ENCODE peak calls at places on chromosomes 7 and 10, in nine cellular contexts. One of them, this sample, is unnamed.

GRCh38 chr10:97705006-97705670 is 8.4 kb upstream of the MARVELD1 start:
- DNase-seq in heart left ventricle: no peak
- DNase-seq in right lobe of liver: no peak
- DNase-seq in stomach: no peak
- DNase-seq in tibial nerve: no peak
- DNase-seq in Peyer's patch: no peak
- DNase-seq in A549: no peak
- DNase-seq in suprapubic skin: no peak
- DNase-seq in GM12878: no peak
- DNase-seq in this sample: no peak

GRCh38 chr7:157188091-157188665 is 49.5 kb downstream of the UBE3C start:
- DNase-seq in heart left ventricle: no peak
- DNase-seq in right lobe of liver: no peak
- DNase-seq in stomach: no peak
- DNase-seq in tibial nerve: no peak
- DNase-seq in Peyer's patch: no peak
- DNase-seq in A549: no peak
- DNase-seq in suprapubic skin: no peak
- DNase-seq in GM12878: no peak
- DNase-seq in this sample: peak; percentile 29

GRCh38 chr10:1360011-1360580 is 303.9 kb downstream of the WDR37 start:
- DNase-seq in heart left ventricle: no peak
- DNase-seq in right lobe of liver: no peak
- DNase-seq in stomach: no peak
- DNase-seq in tibial nerve: no peak
- DNase-seq in Peyer's patch: no peak
- DNase-seq in A549: no peak
- DNase-seq in suprapubic skin: no peak
- DNase-seq in GM12878: no peak
- DNase-seq in this sample: no peak

GRCh38 chr10:9038146-9038714 is 983.7 kb downstream of the GATA3 start:
- DNase-seq in heart left ventricle: no peak
- DNase-seq in right lobe of liver: peak; percentile 27
- DNase-seq in stomach: no peak
- DNase-seq in tibial nerve: no peak
- DNase-seq in Peyer's patch: no peak
- DNase-seq in A549: no peak
- DNase-seq in suprapubic skin: no peak
- DNase-seq in GM12878: no peak
- DNase-seq in this sample: no peak

GRCh38 chr7:100835903-100836811 is 8.8 kb upstream of the EPHB4 start:
- DNase-seq in heart left ventricle: peak; percentile 83
- DNase-seq in right lobe of liver: no peak
- DNase-seq in stomach: peak; percentile 64
- DNase-seq in tibial nerve: no peak
- DNase-seq in Peyer's patch: no peak
- DNase-seq in A549: no peak
- DNase-seq in suprapubic skin: peak; percentile 80
- DNase-seq in GM12878: no peak
- DNase-seq in this sample: no peak

GRCh38 chr7:131067220-131067619 is 260.5 kb upstream of the MKLN1 start:
- DNase-seq in heart left ventricle: no peak
- DNase-seq in right lobe of liver: no peak
- DNase-seq in stomach: no peak
- DNase-seq in tibial nerve: no peak
- DNase-seq in Peyer's patch: no peak
- DNase-seq in A549: no peak
- DNase-seq in suprapubic skin: no peak
- DNase-seq in GM12878: no peak
- DNase-seq in this sample: no peak

GRCh38 chr7:45580053-45580872 is 6.1 kb downstream of the ADCY1 start:
- DNase-seq in heart left ventricle: no peak
- DNase-seq in right lobe of liver: no peak
- DNase-seq in stomach: peak; percentile 27
- DNase-seq in tibial nerve: no peak
- DNase-seq in Peyer's patch: no peak
- DNase-seq in A549: peak; percentile 16
- DNase-seq in suprapubic skin: peak; percentile 41
- DNase-seq in GM12878: no peak
- DNase-seq in this sample: no peak

GRCh38 chr10:103659674-103660363 is 166.3 kb downstream of the NEURL1 start:
- DNase-seq in heart left ventricle: peak; percentile 77
- DNase-seq in right lobe of liver: peak; percentile 70
- DNase-seq in stomach: peak; percentile 79
- DNase-seq in tibial nerve: peak; percentile 69
- DNase-seq in Peyer's patch: peak; percentile 56
- DNase-seq in A549: no peak
- DNase-seq in suprapubic skin: no peak
- DNase-seq in GM12878: no peak
- DNase-seq in this sample: no peak

GRCh38 chr7:41247128-41247865 is 455.6 kb downstream of the INHBA start:
- DNase-seq in heart left ventricle: no peak
- DNase-seq in right lobe of liver: no peak
- DNase-seq in stomach: no peak
- DNase-seq in tibial nerve: no peak
- DNase-seq in Peyer's patch: no peak
- DNase-seq in A549: no peak
- DNase-seq in suprapubic skin: no peak
- DNase-seq in GM12878: no peak
- DNase-seq in this sample: no peak

GRCh38 chr10:18594574-18595156 is 56.7 kb downstream of the NSUN6 start:
- DNase-seq in heart left ventricle: peak; percentile 31
- DNase-seq in right lobe of liver: no peak
- DNase-seq in stomach: no peak
- DNase-seq in tibial nerve: no peak
- DNase-seq in Peyer's patch: no peak
- DNase-seq in A549: peak; percentile 52
- DNase-seq in suprapubic skin: no peak
- DNase-seq in GM12878: no peak
- DNase-seq in this sample: no peak

GRCh38 chr10:89601728-89602361 is 43.2 kb downstream of the PANK1 start:
- DNase-seq in heart left ventricle: no peak
- DNase-seq in right lobe of liver: no peak
- DNase-seq in stomach: no peak
- DNase-seq in tibial nerve: no peak
- DNase-seq in Peyer's patch: no peak
- DNase-seq in A549: no peak
- DNase-seq in suprapubic skin: no peak
- DNase-seq in GM12878: no peak
- DNase-seq in this sample: no peak

GRCh38 chr7:39453743-39454355 is 112.4 kb upstream of the YAE1 start:
- DNase-seq in heart left ventricle: no peak
- DNase-seq in right lobe of liver: no peak
- DNase-seq in stomach: peak; percentile 43
- DNase-seq in tibial nerve: peak; percentile 16
- DNase-seq in Peyer's patch: no peak
- DNase-seq in A549: peak; percentile 61
- DNase-seq in suprapubic skin: no peak
- DNase-seq in GM12878: peak; percentile 23
- DNase-seq in this sample: no peak

GRCh38 chr7:27175005-27175625 is 995 bp upstream of the HOXA10 start:
- DNase-seq in heart left ventricle: peak; percentile 15
- DNase-seq in right lobe of liver: no peak
- DNase-seq in stomach: no peak
- DNase-seq in tibial nerve: no peak
- DNase-seq in Peyer's patch: no peak
- DNase-seq in A549: no peak
- DNase-seq in suprapubic skin: peak; percentile 74
- DNase-seq in GM12878: no peak
- DNase-seq in this sample: no peak
- TF ChIP-seq POLR2A in heart left ventricle: no peak
- TF ChIP-seq POLR2A in right lobe of liver: no peak
- TF ChIP-seq POLR2A in stomach: no peak
- TF ChIP-seq POLR2A in tibial nerve: no peak
- TF ChIP-seq POLR2A in Peyer's patch: peak; percentile 49
- TF ChIP-seq POLR2A in A549: no peak
- TF ChIP-seq POLR2A in suprapubic skin: no peak
- TF ChIP-seq POLR2A in GM12878: no peak
- TF ChIP-seq POLR2A in this sample: no peak

GRCh38 chr7:142788303-142789286 is 17.8 kb downstream of the PRSS2 start:
- DNase-seq in heart left ventricle: no peak
- DNase-seq in right lobe of liver: no peak
- DNase-seq in stomach: no peak
- DNase-seq in tibial nerve: no peak
- DNase-seq in Peyer's patch: no peak
- DNase-seq in A549: no peak
- DNase-seq in suprapubic skin: peak; percentile 28
- DNase-seq in GM12878: no peak
- DNase-seq in this sample: no peak

GRCh38 chr7:142790056-142790455 is 19.3 kb downstream of the PRSS2 start:
- DNase-seq in heart left ventricle: no peak
- DNase-seq in right lobe of liver: no peak
- DNase-seq in stomach: no peak
- DNase-seq in tibial nerve: no peak
- DNase-seq in Peyer's patch: no peak
- DNase-seq in A549: no peak
- DNase-seq in suprapubic skin: peak; percentile 18
- DNase-seq in GM12878: no peak
- DNase-seq in this sample: no peak

GRCh38 chr7:142792129-142792528 is 21.4 kb downstream of the PRSS2 start:
- DNase-seq in heart left ventricle: no peak
- DNase-seq in right lobe of liver: no peak
- DNase-seq in stomach: no peak
- DNase-seq in tibial nerve: no peak
- DNase-seq in Peyer's patch: no peak
- DNase-seq in A549: no peak
- DNase-seq in suprapubic skin: peak; percentile 11
- DNase-seq in GM12878: no peak
- DNase-seq in this sample: no peak

GRCh38 chr7:142791502-142791901 is 20.7 kb downstream of the PRSS2 start:
- DNase-seq in heart left ventricle: no peak
- DNase-seq in right lobe of liver: no peak
- DNase-seq in stomach: no peak
- DNase-seq in tibial nerve: no peak
- DNase-seq in Peyer's patch: no peak
- DNase-seq in A549: no peak
- DNase-seq in suprapubic skin: peak; percentile 48
- DNase-seq in GM12878: no peak
- DNase-seq in this sample: no peak

GRCh38 chr7:142790565-142790964 is 19.8 kb downstream of the PRSS2 start:
- DNase-seq in heart left ventricle: no peak
- DNase-seq in right lobe of liver: no peak
- DNase-seq in stomach: no peak
- DNase-seq in tibial nerve: no peak
- DNase-seq in Peyer's patch: no peak
- DNase-seq in A549: no peak
- DNase-seq in suprapubic skin: no peak
- DNase-seq in GM12878: no peak
- DNase-seq in this sample: no peak
- H3K4me1 ChIP-seq in heart left ventricle: no peaks in the 10 kb centered on the region
- H3K4me1 ChIP-seq in right lobe of liver: no peaks in the 10 kb centered on the region
- H3K4me1 ChIP-seq in stomach: no peaks in the 10 kb centered on the region
- H3K4me1 ChIP-seq in tibial nerve: peaks cover 4% of the 10 kb centered on the region
- H3K4me1 ChIP-seq in Peyer's patch: no peaks in the 10 kb centered on the region
- H3K4me1 ChIP-seq in A549: no peaks in the 10 kb centered on the region
- H3K4me1 ChIP-seq in suprapubic skin: no peaks in the 10 kb centered on the region
- H3K4me1 ChIP-seq in GM12878: peaks cover 1% of the 10 kb centered on the region
- H3K4me1 ChIP-seq in this sample: no peaks in the 10 kb centered on the region

GRCh38 chr7:98418636-98419315 is 17.9 kb upstream of the BAIAP2L1 start:
- DNase-seq in heart left ventricle: peak; percentile 59
- DNase-seq in right lobe of liver: peak; percentile 86
- DNase-seq in stomach: peak; percentile 84
- DNase-seq in tibial nerve: no peak
- DNase-seq in Peyer's patch: no peak
- DNase-seq in A549: peak; percentile 100
- DNase-seq in suprapubic skin: no peak
- DNase-seq in GM12878: no peak
- DNase-seq in this sample: no peak
- TF ChIP-seq POLR2A in heart left ventricle: no peak
- TF ChIP-seq POLR2A in right lobe of liver: peak; percentile 86
- TF ChIP-seq POLR2A in stomach: no peak
- TF ChIP-seq POLR2A in tibial nerve: no peak
- TF ChIP-seq POLR2A in Peyer's patch: no peak
- TF ChIP-seq POLR2A in A549: no peak
- TF ChIP-seq POLR2A in suprapubic skin: no peak
- TF ChIP-seq POLR2A in GM12878: no peak
- TF ChIP-seq POLR2A in this sample: no peak

GRCh38 chr10:28806481-28806880 is 129.2 kb downstream of the BAMBI start:
- DNase-seq in heart left ventricle: no peak
- DNase-seq in right lobe of liver: no peak
- DNase-seq in stomach: no peak
- DNase-seq in tibial nerve: no peak
- DNase-seq in Peyer's patch: no peak
- DNase-seq in A549: no peak
- DNase-seq in suprapubic skin: no peak
- DNase-seq in GM12878: no peak
- DNase-seq in this sample: no peak

GRCh38 chr10:28807760-28808613 is 130.7 kb downstream of the BAMBI start:
- DNase-seq in heart left ventricle: no peak
- DNase-seq in right lobe of liver: no peak
- DNase-seq in stomach: no peak
- DNase-seq in tibial nerve: no peak
- DNase-seq in Peyer's patch: no peak
- DNase-seq in A549: no peak
- DNase-seq in suprapubic skin: no peak
- DNase-seq in GM12878: no peak
- DNase-seq in this sample: no peak

GRCh38 chr10:28808693-28809092 is 131.4 kb downstream of the BAMBI start:
- DNase-seq in heart left ventricle: no peak
- DNase-seq in right lobe of liver: no peak
- DNase-seq in stomach: no peak
- DNase-seq in tibial nerve: no peak
- DNase-seq in Peyer's patch: no peak
- DNase-seq in A549: no peak
- DNase-seq in suprapubic skin: no peak
- DNase-seq in GM12878: no peak
- DNase-seq in this sample: no peak

GRCh38 chr10:28805390-28805789 is 128.1 kb downstream of the BAMBI start:
- DNase-seq in heart left ventricle: no peak
- DNase-seq in right lobe of liver: no peak
- DNase-seq in stomach: no peak
- DNase-seq in tibial nerve: no peak
- DNase-seq in Peyer's patch: no peak
- DNase-seq in A549: no peak
- DNase-seq in suprapubic skin: no peak
- DNase-seq in GM12878: no peak
- DNase-seq in this sample: no peak

DNA sequence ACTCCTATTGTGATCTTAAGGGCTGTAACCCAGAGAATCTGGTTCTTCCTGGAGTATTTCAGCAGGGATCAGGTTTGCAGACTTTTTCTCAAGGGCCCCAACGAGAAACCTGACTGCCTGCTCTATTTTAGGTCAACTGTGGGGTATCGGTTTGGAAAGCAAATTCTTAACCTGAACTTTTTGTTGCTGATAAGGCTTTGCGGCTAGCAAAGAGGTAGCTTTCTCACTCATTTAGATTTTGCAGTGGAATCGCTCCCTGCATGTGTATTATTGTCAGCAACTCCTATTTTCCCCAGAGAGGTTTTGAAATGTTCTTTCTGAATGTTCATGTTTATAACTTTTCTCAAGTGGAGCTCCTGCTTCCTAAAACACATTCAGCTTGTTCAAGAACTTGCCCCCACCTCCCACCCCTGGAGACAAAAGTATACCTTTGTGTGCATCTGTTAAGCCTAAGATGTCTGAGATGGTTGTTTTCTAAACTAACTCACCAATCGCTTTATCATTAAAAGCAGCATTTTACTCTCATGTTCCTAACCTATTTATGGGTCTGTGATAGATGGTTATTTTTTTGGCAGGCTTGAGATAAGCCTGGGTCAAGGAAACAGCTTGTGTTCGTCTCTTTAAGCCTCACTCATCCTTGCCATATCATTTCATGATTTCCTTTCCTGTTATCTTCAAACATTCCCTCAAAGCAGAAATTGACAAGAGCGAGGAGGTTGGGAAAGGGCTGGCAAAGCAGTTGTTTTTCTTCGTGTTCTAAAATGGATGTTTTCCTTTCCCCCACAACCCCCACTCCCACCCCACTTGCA is 129.8 kb downstream of the BAMBI start:
- DNase-seq in heart left ventricle: no peak
- DNase-seq in right lobe of liver: no peak
- DNase-seq in stomach: no peak
- DNase-seq in tibial nerve: no peak
- DNase-seq in Peyer's patch: no peak
- DNase-seq in A549: no peak
- DNase-seq in suprapubic skin: no peak
- DNase-seq in GM12878: no peak
- DNase-seq in this sample: no peak
- H3K4me1 ChIP-seq in heart left ventricle: no peaks in the 10 kb centered on the region
- H3K4me1 ChIP-seq in right lobe of liver: peaks cover 23% of the 10 kb centered on the region
- H3K4me1 ChIP-seq in stomach: peaks cover 22% of the 10 kb centered on the region
- H3K4me1 ChIP-seq in tibial nerve: peaks cover 5% of the 10 kb centered on the region
- H3K4me1 ChIP-seq in Peyer's patch: no peaks in the 10 kb centered on the region
- H3K4me1 ChIP-seq in A549: peaks cover 11% of the 10 kb centered on the region
- H3K4me1 ChIP-seq in suprapubic skin: no peaks in the 10 kb centered on the region
- H3K4me1 ChIP-seq in GM12878: no peaks in the 10 kb centered on the region
- H3K4me1 ChIP-seq in this sample: peaks cover 28% of the 10 kb centered on the region